ENCODE peak calls at places on chromosomes 4 and X, in ten cellular contexts. One of them, this sample, is unnamed.

GRCh38 chrX:134821370-134821769 is 163.1 kb upstream of the PLAC1 start:
- DNase-seq in PC-3: peak
- DNase-seq in fibroblast of the aortic adventitia: peak
- DNase-seq in MCF 10A: peak
- DNase-seq in cardiac fibroblast: peak
- DNase-seq in GM13977: no peak
- DNase-seq in GM12865: no peak
- DNase-seq in dorsolateral prefrontal cortex: no peak
- DNase-seq in activated CD8-positive, alpha-beta T cell treated with anti-CD3 and anti-CD28 coated beads for 36 hours: no peak
- DNase-seq in HCT116: no peak
- DNase-seq in this sample: no peak

GRCh38 chrX:132592880-132593279 is 104.0 kb upstream of the MBNL3 start:
- DNase-seq in cardiac fibroblast: no peak
- DNase-seq in PC-3: no peak
- DNase-seq in HCT116: no peak
- DNase-seq in fibroblast of the aortic adventitia: peak
- DNase-seq in activated CD8-positive, alpha-beta T cell treated with anti-CD3 and anti-CD28 coated beads for 36 hours: peak
- DNase-seq in dorsolateral prefrontal cortex: no peak
- DNase-seq in GM12865: peak
- DNase-seq in MCF 10A: no peak
- DNase-seq in GM13977: peak
- DNase-seq in this sample: no peak

GRCh38 chr4:170089274-170089742 is 448 bp downstream of the AADAT start:
- DNase-seq in activated CD8-positive, alpha-beta T cell treated with anti-CD3 and anti-CD28 coated beads for 36 hours: peak
- DNase-seq in PC-3: peak
- DNase-seq in dorsolateral prefrontal cortex: peak
- DNase-seq in HCT116: no peak
- DNase-seq in cardiac fibroblast: peak
- DNase-seq in GM12865: no peak
- DNase-seq in MCF 10A: peak
- DNase-seq in fibroblast of the aortic adventitia: peak
- DNase-seq in GM13977: peak
- DNase-seq in this sample: peak

GRCh38 chr4:22363071-22363470 is 152.8 kb downstream of the ADGRA3 start:
- DNase-seq in MCF 10A: no peak
- DNase-seq in cardiac fibroblast: peak
- DNase-seq in fibroblast of the aortic adventitia: no peak
- DNase-seq in GM12865: no peak
- DNase-seq in dorsolateral prefrontal cortex: no peak
- DNase-seq in HCT116: no peak
- DNase-seq in PC-3: peak
- DNase-seq in activated CD8-positive, alpha-beta T cell treated with anti-CD3 and anti-CD28 coated beads for 36 hours: no peak
- DNase-seq in GM13977: no peak
- DNase-seq in this sample: no peak

GRCh38 chrX:139293991-139294390 is 236.5 kb upstream of the F9 start:
- DNase-seq in cardiac fibroblast: no peak
- DNase-seq in activated CD8-positive, alpha-beta T cell treated with anti-CD3 and anti-CD28 coated beads for 36 hours: no peak
- DNase-seq in GM13977: no peak
- DNase-seq in GM12865: no peak
- DNase-seq in PC-3: no peak
- DNase-seq in MCF 10A: no peak
- DNase-seq in dorsolateral prefrontal cortex: no peak
- DNase-seq in fibroblast of the aortic adventitia: no peak
- DNase-seq in HCT116: no peak
- DNase-seq in this sample: no peak

GRCh38 chrX:18674417-18674787 is 2.5 kb upstream of the RS1 start:
- DNase-seq in GM13977: peak
- DNase-seq in HCT116: no peak
- DNase-seq in activated CD8-positive, alpha-beta T cell treated with anti-CD3 and anti-CD28 coated beads for 36 hours: peak
- DNase-seq in fibroblast of the aortic adventitia: no peak
- DNase-seq in MCF 10A: no peak
- DNase-seq in dorsolateral prefrontal cortex: no peak
- DNase-seq in GM12865: no peak
- DNase-seq in PC-3: no peak
- DNase-seq in cardiac fibroblast: no peak
- DNase-seq in this sample: peak

GRCh38 chr4:17722361-17722710 is 59.1 kb downstream of the FAM184B start:
- DNase-seq in PC-3: no peak
- DNase-seq in dorsolateral prefrontal cortex: peak
- DNase-seq in GM13977: no peak
- DNase-seq in GM12865: no peak
- DNase-seq in activated CD8-positive, alpha-beta T cell treated with anti-CD3 and anti-CD28 coated beads for 36 hours: no peak
- DNase-seq in cardiac fibroblast: no peak
- DNase-seq in fibroblast of the aortic adventitia: no peak
- DNase-seq in MCF 10A: no peak
- DNase-seq in HCT116: no peak
- DNase-seq in this sample: no peak

GRCh38 chr4:54668031-54668611 is 10.4 kb downstream of the KIT start:
- DNase-seq in HCT116: no peak
- DNase-seq in fibroblast of the aortic adventitia: no peak
- DNase-seq in dorsolateral prefrontal cortex: no peak
- DNase-seq in activated CD8-positive, alpha-beta T cell treated with anti-CD3 and anti-CD28 coated beads for 36 hours: no peak
- DNase-seq in cardiac fibroblast: no peak
- DNase-seq in GM13977: no peak
- DNase-seq in PC-3: no peak
- DNase-seq in GM12865: no peak
- DNase-seq in MCF 10A: no peak
- DNase-seq in this sample: no peak

GRCh38 chr4:38857354-38858096 is 908 bp upstream of the TLR6 start:
- DNase-seq in GM12865: peak
- DNase-seq in activated CD8-positive, alpha-beta T cell treated with anti-CD3 and anti-CD28 coated beads for 36 hours: peak
- DNase-seq in fibroblast of the aortic adventitia: peak
- DNase-seq in HCT116: peak
- DNase-seq in cardiac fibroblast: peak
- DNase-seq in MCF 10A: peak
- DNase-seq in dorsolateral prefrontal cortex: peak
- DNase-seq in GM13977: peak
- DNase-seq in PC-3: peak
- DNase-seq in this sample: peak

GRCh38 chr4:142817442-142817841 is 28.7 kb downstream of the INPP4B start:
- DNase-seq in GM12865: no peak
- DNase-seq in activated CD8-positive, alpha-beta T cell treated with anti-CD3 and anti-CD28 coated beads for 36 hours: peak
- DNase-seq in cardiac fibroblast: peak
- DNase-seq in fibroblast of the aortic adventitia: peak
- DNase-seq in HCT116: peak
- DNase-seq in MCF 10A: peak
- DNase-seq in dorsolateral prefrontal cortex: no peak
- DNase-seq in GM13977: no peak
- DNase-seq in PC-3: peak
- DNase-seq in this sample: no peak

GRCh38 chrX:131734621-131735020 is 190.7 kb downstream of the OR13H1 start:
- DNase-seq in GM12865: peak
- DNase-seq in cardiac fibroblast: no peak
- DNase-seq in activated CD8-positive, alpha-beta T cell treated with anti-CD3 and anti-CD28 coated beads for 36 hours: no peak
- DNase-seq in GM13977: no peak
- DNase-seq in MCF 10A: peak
- DNase-seq in HCT116: no peak
- DNase-seq in fibroblast of the aortic adventitia: peak
- DNase-seq in PC-3: no peak
- DNase-seq in dorsolateral prefrontal cortex: peak
- DNase-seq in this sample: no peak

GRCh38 chrX:53013291-53013690 is 35.3 kb upstream of the GPR173 start:
- DNase-seq in HCT116: no peak
- DNase-seq in dorsolateral prefrontal cortex: no peak
- DNase-seq in PC-3: no peak
- DNase-seq in cardiac fibroblast: no peak
- DNase-seq in fibroblast of the aortic adventitia: no peak
- DNase-seq in GM13977: no peak
- DNase-seq in MCF 10A: no peak
- DNase-seq in activated CD8-positive, alpha-beta T cell treated with anti-CD3 and anti-CD28 coated beads for 36 hours: no peak
- DNase-seq in GM12865: no peak
- DNase-seq in this sample: no peak

GRCh38 chr4:38314663-38315062 is 349.3 kb upstream of the KLF3 start:
- DNase-seq in GM13977: no peak
- DNase-seq in dorsolateral prefrontal cortex: no peak
- DNase-seq in PC-3: peak
- DNase-seq in fibroblast of the aortic adventitia: no peak
- DNase-seq in MCF 10A: peak
- DNase-seq in HCT116: no peak
- DNase-seq in cardiac fibroblast: peak
- DNase-seq in activated CD8-positive, alpha-beta T cell treated with anti-CD3 and anti-CD28 coated beads for 36 hours: no peak
- DNase-seq in GM12865: no peak
- DNase-seq in this sample: no peak

GRCh38 chrX:9131066-9131465 is 97.1 kb upstream of the FAM9B start:
- DNase-seq in GM13977: no peak
- DNase-seq in GM12865: no peak
- DNase-seq in dorsolateral prefrontal cortex: no peak
- DNase-seq in MCF 10A: no peak
- DNase-seq in activated CD8-positive, alpha-beta T cell treated with anti-CD3 and anti-CD28 coated beads for 36 hours: peak
- DNase-seq in HCT116: no peak
- DNase-seq in fibroblast of the aortic adventitia: no peak
- DNase-seq in PC-3: peak
- DNase-seq in cardiac fibroblast: peak
- DNase-seq in this sample: no peak

GRCh38 chr4:49516796-49517195 is 530.7 kb downstream of the CWH43 start:
- DNase-seq in cardiac fibroblast: no peak
- DNase-seq in MCF 10A: no peak
- DNase-seq in PC-3: no peak
- DNase-seq in HCT116: no peak
- DNase-seq in activated CD8-positive, alpha-beta T cell treated with anti-CD3 and anti-CD28 coated beads for 36 hours: no peak
- DNase-seq in GM13977: no peak
- DNase-seq in fibroblast of the aortic adventitia: no peak
- DNase-seq in GM12865: no peak
- DNase-seq in dorsolateral prefrontal cortex: no peak
- DNase-seq in this sample: no peak

DNA sequence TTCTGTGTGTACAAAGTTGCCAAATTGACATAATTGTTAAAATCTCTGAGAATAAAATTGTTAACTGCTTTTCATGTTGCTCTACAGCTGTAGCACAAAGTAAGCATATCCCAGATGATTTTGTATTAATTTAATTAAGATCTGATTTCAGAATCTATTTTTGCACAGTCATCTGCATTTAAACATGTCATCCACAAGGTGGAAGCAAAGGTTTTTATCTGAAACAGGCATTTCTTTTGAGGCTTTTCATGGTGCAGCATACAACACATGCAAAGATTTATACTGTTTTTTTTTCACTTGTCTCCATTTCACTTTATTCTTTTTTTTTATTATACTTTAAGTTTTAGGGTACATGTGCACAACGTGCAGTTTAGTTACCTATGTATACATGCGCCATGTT is 51.2 kb downstream of the GC start:
- DNase-seq in activated CD8-positive, alpha-beta T cell treated with anti-CD3 and anti-CD28 coated beads for 36 hours: no peak
- DNase-seq in PC-3: peak
- DNase-seq in HCT116: no peak
- DNase-seq in dorsolateral prefrontal cortex: no peak
- DNase-seq in GM13977: peak
- DNase-seq in fibroblast of the aortic adventitia: peak
- DNase-seq in MCF 10A: peak
- DNase-seq in cardiac fibroblast: peak
- DNase-seq in GM12865: no peak
- DNase-seq in this sample: no peak
- TF ChIP-seq CTCF in activated CD8-positive, alpha-beta T cell treated with anti-CD3 and anti-CD28 coated beads for 36 hours: no peak
- TF ChIP-seq CTCF in PC-3: peak
- TF ChIP-seq CTCF in HCT116: peak
- TF ChIP-seq CTCF in dorsolateral prefrontal cortex: peak
- TF ChIP-seq CTCF in GM13977: peak
- TF ChIP-seq CTCF in fibroblast of the aortic adventitia: peak
- TF ChIP-seq CTCF in MCF 10A: peak
- TF ChIP-seq CTCF in cardiac fibroblast: peak
- TF ChIP-seq CTCF in GM12865: peak
- TF ChIP-seq CTCF in this sample: peak

DNA sequence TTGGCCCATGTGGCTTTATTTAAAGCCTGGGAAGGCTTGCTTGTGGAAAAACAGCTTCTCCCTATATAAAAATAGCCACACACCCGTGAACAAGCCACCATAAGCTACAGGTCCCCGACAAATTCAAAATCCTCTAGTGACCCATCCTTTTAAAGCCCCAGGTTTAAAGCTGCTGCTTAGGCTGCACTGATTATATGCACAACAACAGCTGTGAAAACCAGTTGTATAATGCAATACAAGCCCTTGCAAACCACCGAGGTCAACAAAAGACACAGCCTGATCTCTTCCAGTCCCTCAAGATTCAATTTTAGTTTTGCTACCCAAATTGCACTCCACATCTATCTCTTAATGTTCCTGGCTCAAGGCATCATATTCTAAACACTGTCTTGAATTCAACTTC is 186.0 kb upstream of the WDFY3 start:
- DNase-seq in MCF 10A: no peak
- DNase-seq in activated CD8-positive, alpha-beta T cell treated with anti-CD3 and anti-CD28 coated beads for 36 hours: no peak
- DNase-seq in HCT116: no peak
- DNase-seq in PC-3: no peak
- DNase-seq in GM12865: no peak
- DNase-seq in fibroblast of the aortic adventitia: no peak
- DNase-seq in dorsolateral prefrontal cortex: no peak
- DNase-seq in cardiac fibroblast: no peak
- DNase-seq in GM13977: no peak
- DNase-seq in this sample: no peak
- TF ChIP-seq CTCF in MCF 10A: no peak
- TF ChIP-seq CTCF in activated CD8-positive, alpha-beta T cell treated with anti-CD3 and anti-CD28 coated beads for 36 hours: no peak
- TF ChIP-seq CTCF in HCT116: no peak
- TF ChIP-seq CTCF in PC-3: no peak
- TF ChIP-seq CTCF in GM12865: no peak
- TF ChIP-seq CTCF in fibroblast of the aortic adventitia: no peak
- TF ChIP-seq CTCF in dorsolateral prefrontal cortex: no peak
- TF ChIP-seq CTCF in cardiac fibroblast: no peak
- TF ChIP-seq CTCF in GM13977: no peak
- TF ChIP-seq CTCF in this sample: no peak

GRCh38 chr4:32145987-32146386 is 1425.8 kb downstream of the PCDH7 start:
- DNase-seq in MCF 10A: no peak
- DNase-seq in cardiac fibroblast: no peak
- DNase-seq in activated CD8-positive, alpha-beta T cell treated with anti-CD3 and anti-CD28 coated beads for 36 hours: no peak
- DNase-seq in fibroblast of the aortic adventitia: no peak
- DNase-seq in GM12865: no peak
- DNase-seq in HCT116: no peak
- DNase-seq in GM13977: no peak
- DNase-seq in PC-3: no peak
- DNase-seq in dorsolateral prefrontal cortex: no peak
- DNase-seq in this sample: no peak

GRCh38 chr4:32142075-32142474 is 1421.9 kb downstream of the PCDH7 start:
- DNase-seq in GM13977: no peak
- DNase-seq in dorsolateral prefrontal cortex: no peak
- DNase-seq in MCF 10A: no peak
- DNase-seq in GM12865: no peak
- DNase-seq in activated CD8-positive, alpha-beta T cell treated with anti-CD3 and anti-CD28 coated beads for 36 hours: no peak
- DNase-seq in HCT116: no peak
- DNase-seq in PC-3: no peak
- DNase-seq in fibroblast of the aortic adventitia: peak
- DNase-seq in cardiac fibroblast: no peak
- DNase-seq in this sample: no peak

GRCh38 chr4:32148120-32148666 is 1428.0 kb downstream of the PCDH7 start:
- DNase-seq in GM12865: no peak
- DNase-seq in fibroblast of the aortic adventitia: peak
- DNase-seq in MCF 10A: no peak
- DNase-seq in HCT116: no peak
- DNase-seq in activated CD8-positive, alpha-beta T cell treated with anti-CD3 and anti-CD28 coated beads for 36 hours: no peak
- DNase-seq in PC-3: no peak
- DNase-seq in dorsolateral prefrontal cortex: no peak
- DNase-seq in cardiac fibroblast: peak
- DNase-seq in GM13977: no peak
- DNase-seq in this sample: no peak

GRCh38 chr4:32147446-32148064 is 1427.4 kb downstream of the PCDH7 start:
- DNase-seq in GM12865: peak
- DNase-seq in cardiac fibroblast: no peak
- DNase-seq in HCT116: no peak
- DNase-seq in fibroblast of the aortic adventitia: peak
- DNase-seq in activated CD8-positive, alpha-beta T cell treated with anti-CD3 and anti-CD28 coated beads for 36 hours: no peak
- DNase-seq in dorsolateral prefrontal cortex: no peak
- DNase-seq in PC-3: no peak
- DNase-seq in MCF 10A: no peak
- DNase-seq in GM13977: no peak
- DNase-seq in this sample: no peak
- TF ChIP-seq CTCF in GM12865: no peak
- TF ChIP-seq CTCF in cardiac fibroblast: no peak
- TF ChIP-seq CTCF in HCT116: no peak
- TF ChIP-seq CTCF in fibroblast of the aortic adventitia: no peak
- TF ChIP-seq CTCF in activated CD8-positive, alpha-beta T cell treated with anti-CD3 and anti-CD28 coated beads for 36 hours: no peak
- TF ChIP-seq CTCF in dorsolateral prefrontal cortex: no peak
- TF ChIP-seq CTCF in PC-3: no peak
- TF ChIP-seq CTCF in MCF 10A: no peak
- TF ChIP-seq CTCF in GM13977: no peak
- TF ChIP-seq CTCF in this sample: no peak

GRCh38 chr4:84966382-84967291 is at the start of gene WDFY3:
- DNase-seq in HCT116: peak
- DNase-seq in cardiac fibroblast: peak
- DNase-seq in GM12865: peak
- DNase-seq in MCF 10A: peak
- DNase-seq in dorsolateral prefrontal cortex: peak
- DNase-seq in fibroblast of the aortic adventitia: peak
- DNase-seq in PC-3: peak
- DNase-seq in GM13977: peak
- DNase-seq in activated CD8-positive, alpha-beta T cell treated with anti-CD3 and anti-CD28 coated beads for 36 hours: peak
- DNase-seq in this sample: peak
- TF ChIP-seq CTCF in HCT116: no peak
- TF ChIP-seq CTCF in cardiac fibroblast: no peak
- TF ChIP-seq CTCF in GM12865: no peak
- TF ChIP-seq CTCF in MCF 10A: no peak
- TF ChIP-seq CTCF in dorsolateral prefrontal cortex: no peak
- TF ChIP-seq CTCF in fibroblast of the aortic adventitia: no peak
- TF ChIP-seq CTCF in PC-3: no peak
- TF ChIP-seq CTCF in GM13977: no peak
- TF ChIP-seq CTCF in activated CD8-positive, alpha-beta T cell treated with anti-CD3 and anti-CD28 coated beads for 36 hours: no peak
- TF ChIP-seq CTCF in this sample: no peak